ENCODE peak calls at places on chromosomes 3 and 15, in five cellular contexts. W is WTC11, X is HL-60, D is Caco-2, V is heart right ventricle. P is an unnamed sample.

GRCh38 chr3:183298708-183299153 is 45.7 kb downstream of the B3GNT5 start:
- DNase-seq in W (peak), D (no peak), X (peak), V (peak), P (no peak)

GRCh38 chr3:133890037-133890436 is 5.6 kb downstream of the RAB6B start:
- DNase-seq in X (peak), D (no peak), W (no peak), V (no peak), P (no peak)

GRCh38 chr15:98729446-98730042 is 81.2 kb downstream of the IGF1R start:
- DNase-seq in V (peak), D (no peak), X (no peak), W (no peak), P (no peak)

GRCh38 chr3:46897829-46898320 is 20.4 kb downstream of the PTH1R start:
- DNase-seq in X (no peak), D (no peak), V (no peak), W (no peak), P (no peak)

GRCh38 chr3:123880998-123881561 is 3.1 kb downstream of the MYLK start:
- DNase-seq in W (peak), X (no peak), V (no peak), D (peak), P (no peak)

GRCh38 chr3:66405701-66406091 is 95.1 kb downstream of the LRIG1 start:
- DNase-seq in X (no peak), D (no peak), V (no peak), W (no peak), P (no peak)

GRCh38 chr3:23999012-23999641 is 54.0 kb downstream of the NR1D2 start:
- DNase-seq in D (peak), X (peak), W (peak), V (peak), P (peak)

GRCh38 chr15:72782993-72783562 is 480 bp downstream of the ADPGK start:
- DNase-seq in V (peak), W (no peak), X (peak), D (peak), P (peak)

GRCh38 chr3:21665444-21665843 is 85.6 kb downstream of the ZNF385D start:
- DNase-seq in D (no peak), V (no peak), X (no peak), W (peak), P (no peak)

GRCh38 chr15:78726870-78727551 is 84.3 kb downstream of the ADAMTS7 start:
- DNase-seq in D (peak), V (no peak), W (peak), X (no peak), P (no peak)

GRCh38 chr15:42149493-42150245 is 6.8 kb downstream of the PLA2G4F start:
- DNase-seq in W (no peak), X (no peak), D (peak), V (no peak), P (no peak)

GRCh38 chr15:100115711-100116090 is 226.1 kb downstream of the ADAMTS17 start:
- DNase-seq in D (no peak), W (no peak), X (no peak), V (no peak), P (no peak)

GRCh38 chr3:140143670-140144069 is 208.7 kb downstream of the CLSTN2 start:
- DNase-seq in D (no peak), V (no peak), W (no peak), X (no peak), P (no peak)

GRCh38 chr3:102668247-102668646 is 233.4 kb downstream of the ZPLD1 start:
- DNase-seq in D (no peak), W (no peak), X (no peak), V (no peak), P (no peak)

GRCh38 chr3:156143136-156143535 is 22.8 kb downstream of the KCNAB1 start:
- DNase-seq in W (no peak), V (no peak), D (no peak), X (no peak), P (no peak)

GRCh38 chr3:43405888-43406636 is 119.7 kb downstream of the SNRK start:
- DNase-seq in V (peak), D (no peak), X (no peak), W (no peak), P (no peak)

GRCh38 chr3:14772533-14773138 is 46.1 kb upstream of the FGD5 start:
- DNase-seq in X (peak), V (peak), W (no peak), D (no peak), P (no peak)

GRCh38 chr15:67158367-67158766 is 93.0 kb downstream of the SMAD3 start:
- DNase-seq in W (no peak), X (no peak), D (no peak), V (no peak), P (no peak)

GRCh38 chr3:47517937-47518336 is 4.4 kb upstream of the ELP6 start:
- DNase-seq in X (no peak), W (no peak), V (no peak), D (no peak), P (no peak)

GRCh38 chr3:150760431-150761200 is 2.4 kb downstream of the SIAH2 start:
- DNase-seq in D (no peak), V (no peak), W (no peak), X (no peak), P (peak)

GRCh38 chr15:90425726-90426346 is 37.8 kb downstream of the IQGAP1 start:
- DNase-seq in W (no peak), D (no peak), V (no peak), X (no peak), P (no peak)

GRCh38 chr15:71259866-71260265 is 144.6 kb downstream of the THSD4 start:
- DNase-seq in X (no peak), W (no peak), D (no peak), V (no peak), P (no peak)

GRCh38 chr3:195251336-195252065 is 19.5 kb downstream of the XXYLT1 start:
- DNase-seq in W (no peak), X (no peak), D (no peak), V (peak), P (peak)

GRCh38 chr3:9314796-9315195 is 48.1 kb upstream of the THUMPD3 start:
- DNase-seq in V (peak), X (no peak), W (no peak), D (no peak), P (no peak)

GRCh38 chr3:9310043-9310442 is 52.8 kb upstream of the THUMPD3 start:
- DNase-seq in W (no peak), V (no peak), X (no peak), D (no peak), P (no peak)

GRCh38 chr3:9308298-9308990 is 54.4 kb upstream of the THUMPD3 start:
- DNase-seq in V (no peak), X (no peak), D (no peak), W (no peak), P (no peak)

GRCh38 chr3:9316881-9317341 is 45.9 kb upstream of the THUMPD3 start:
- DNase-seq in V (peak), X (no peak), W (peak), D (no peak), P (no peak)

DNA sequence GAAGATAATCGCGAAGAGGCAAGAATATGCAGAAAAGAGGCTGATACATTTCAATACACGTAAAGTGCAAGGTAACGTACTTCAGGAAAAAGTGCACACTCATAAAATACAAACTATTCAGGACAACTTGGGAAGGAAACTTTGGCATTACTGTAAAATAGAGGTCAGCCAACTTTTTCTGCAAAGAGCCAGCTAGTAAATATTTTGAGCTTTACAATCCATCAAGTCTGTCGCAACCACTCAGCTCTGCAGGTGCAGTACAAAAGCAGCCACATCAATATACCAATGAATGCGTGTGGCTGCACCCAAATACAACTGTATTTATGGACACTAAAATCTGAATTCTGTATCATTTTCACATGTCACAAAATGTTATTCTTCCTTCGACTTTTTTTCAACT is 51.6 kb upstream of the THUMPD3 start:
- DNase-seq in V (no peak), D (no peak), X (no peak), W (no peak), P (no peak)
- TF ChIP-seq CTCF in V (no peak), D (no peak), X (no peak), W (no peak), P (no peak)

GRCh38 chr3:54830658-54831057 is 97.2 kb downstream of the LRTM1 start:
- DNase-seq in D (no peak), X (peak), W (peak), V (no peak), P (peak)
- TF ChIP-seq CTCF in D (peak), X (peak), W (peak), V (peak), P (peak)

GRCh38 chr3:108437439-108437838 is 73.0 kb downstream of the MYH15 start:
- DNase-seq in X (no peak), V (no peak), W (no peak), D (no peak), P (no peak)
- TF ChIP-seq CTCF in X (no peak), V (no peak), W (no peak), D (no peak), P (no peak)

DNA sequence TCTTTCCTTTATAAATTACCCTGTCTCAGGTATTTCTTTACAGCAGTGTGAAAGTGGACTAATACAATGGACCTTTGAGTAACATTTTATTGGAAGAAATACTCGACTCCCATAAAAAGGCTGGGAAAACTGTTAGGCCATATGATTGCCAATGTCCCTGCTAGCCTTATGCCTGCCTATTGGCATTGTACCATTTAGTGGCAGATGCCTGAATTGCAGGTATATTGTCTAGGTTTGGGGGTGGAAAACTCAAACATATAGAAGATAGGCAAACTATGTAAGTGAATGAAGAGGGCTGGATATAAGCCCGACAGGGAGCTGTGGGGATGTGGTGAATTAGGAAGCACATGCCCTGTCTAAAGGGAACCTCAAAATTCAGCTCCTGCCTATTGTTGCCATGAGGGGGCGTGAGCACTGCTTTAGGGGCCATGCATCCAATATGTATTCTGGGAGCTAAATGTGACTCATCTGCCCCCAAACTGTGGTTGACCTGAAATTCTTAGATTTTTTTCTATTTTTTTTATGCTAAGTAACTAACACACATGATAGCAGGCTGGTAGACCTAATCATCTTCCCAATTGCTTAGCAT is 65.2 kb upstream of the TRA2B start:
- DNase-seq in X (peak), D (no peak), W (peak), V (no peak), P (no peak)
- TF ChIP-seq CTCF in X (no peak), D (peak), W (peak), V (no peak), P (peak)

GRCh38 chr3:168088106-168088722 is 7.5 kb downstream of the GOLIM4 start:
- DNase-seq in D (no peak), W (peak), X (peak), V (no peak), P (peak)
- TF ChIP-seq CTCF in D (peak), W (peak), X (peak), V (peak), P (peak)

GRCh38 chr15:89127054-89127702 is 38.9 kb downstream of the ABHD2 start:
- DNase-seq in X (no peak), V (no peak), D (no peak), W (no peak), P (no peak)
- TF ChIP-seq CTCF in X (no peak), V (no peak), D (no peak), W (no peak), P (no peak)

P was measured in GM10248.